ENCODE peak calls at places on chromosomes 12 and 14, in seven cellular contexts. K is CD8-positive, alpha-beta memory T cell; Q is Panc1; C is thoracic aorta; B is neural progenitor cell; V is transverse colon; P is Caco-2. Z is an unnamed sample. For H3K4me1, the result is how much of the 10 kb centered on the place peaks cover.

GRCh38 chr14:91985008-91985407 is 37.5 kb upstream of the FBLN5 start:
- DNase-seq in K (no peak), Q (no peak), C (no peak), B (no peak), V (no peak), P (no peak), Z (no peak)

GRCh38 chr12:66819587-66819986 is 140.7 kb upstream of the GRIP1 start:
- DNase-seq in K (no peak), Q (no peak), C (no peak), B (no peak), V (no peak), P (no peak), Z (no peak)

GRCh38 chr12:47033081-47033480 is 46.3 kb upstream of the PCED1B start:
- DNase-seq in K (no peak), Q (no peak), C (peak), B (no peak), V (peak), P (no peak), Z (no peak)

GRCh38 chr12:58917699-58918334 is 2.5 kb downstream of the LRIG3 start:
- DNase-seq in K (no peak), Q (no peak), C (no peak), B (peak), V (no peak), P (no peak), Z (no peak)

GRCh38 chr12:9113987-9114309 is 1.8 kb downstream of the A2M start:
- DNase-seq in K (no peak), Q (no peak), C (no peak), B (no peak), V (no peak), P (peak), Z (no peak)

GRCh38 chr12:121610239-121611149 is 15.8 kb upstream of the ORAI1 start:
- DNase-seq in K (no peak), Q (no peak), C (no peak), B (peak), V (peak), P (no peak), Z (no peak)

GRCh38 chr14:34029921-34030334 is 79.1 kb upstream of the EGLN3 start:
- DNase-seq in K (no peak), Q (no peak), C (no peak), B (peak), V (peak), P (no peak), Z (no peak)

GRCh38 chr14:31936100-31936499 is 141.0 kb upstream of the ARHGAP5 start:
- DNase-seq in K (no peak), Q (no peak), C (no peak), B (no peak), V (peak), P (peak), Z (no peak)

GRCh38 chr12:22729898-22730443 is 105.0 kb downstream of the ETNK1 start:
- DNase-seq in K (no peak), Q (no peak), C (no peak), B (no peak), V (no peak), P (no peak), Z (no peak)

GRCh38 chr12:19885987-19886804 is 446.9 kb downstream of the AEBP2 start:
- DNase-seq in K (no peak), Q (no peak), C (no peak), B (no peak), V (no peak), P (no peak), Z (no peak)

GRCh38 chr14:80215756-80216581 is 4.7 kb upstream of the DIO2 start:
- DNase-seq in K (no peak), Q (peak), C (no peak), B (peak), V (peak), P (peak), Z (no peak)

GRCh38 chr14:55794655-55795583 is 214.9 kb downstream of the KTN1 start:
- DNase-seq in K (no peak), Q (no peak), C (no peak), B (no peak), V (no peak), P (peak), Z (no peak)

GRCh38 chr14:59360923-59361794 is 104.0 kb downstream of the GPR135 start:
- DNase-seq in K (no peak), Q (no peak), C (no peak), B (no peak), V (peak), P (peak), Z (no peak)

GRCh38 chr14:58789756-58790155 is 152.0 kb downstream of the DACT1 start:
- DNase-seq in K (no peak), Q (no peak), C (no peak), B (no peak), V (no peak), P (no peak), Z (no peak)

GRCh38 chr12:110516995-110517394 is 14.9 kb downstream of the RAD9B start:
- DNase-seq in K (no peak), Q (no peak), C (no peak), B (no peak), V (no peak), P (no peak), Z (no peak)

GRCh38 chr12:88960213-88960878 is 380.1 kb upstream of the KITLG start:
- DNase-seq in K (no peak), Q (no peak), C (no peak), B (no peak), V (no peak), P (no peak), Z (no peak)

GRCh38 chr14:22265319-22266140 is 323.5 kb downstream of the DAD1 start:
- DNase-seq in K (peak), Q (no peak), C (no peak), B (peak), V (no peak), P (peak), Z (no peak)

GRCh38 chr14:53399057-53399456 is 245.9 kb upstream of the DDHD1 start:
- DNase-seq in K (no peak), Q (no peak), C (no peak), B (peak), V (no peak), P (peak), Z (peak)

GRCh38 chr12:6821271-6821673 is 349 bp upstream of the GPR162 start:
- DNase-seq in K (no peak), Q (no peak), C (no peak), B (peak), V (peak), P (peak), Z (no peak)
- H3K4me1 ChIP-seq in K (under half), Q (under half), C (under half), B (half or more), V (under half), P (under half), Z (under half)

GRCh38 chr12:63917477-63917862 is 73.0 kb downstream of the SRGAP1 start:
- DNase-seq in K (no peak), Q (no peak), C (no peak), B (no peak), V (no peak), P (no peak), Z (no peak)

GRCh38 chr12:63916561-63917476 is 72.3 kb downstream of the SRGAP1 start:
- DNase-seq in K (no peak), Q (peak), C (no peak), B (no peak), V (no peak), P (no peak), Z (no peak)

GRCh38 chr12:63918788-63919300 is 74.3 kb downstream of the SRGAP1 start:
- DNase-seq in K (no peak), Q (peak), C (no peak), B (no peak), V (no peak), P (no peak), Z (no peak)

GRCh38 chr12:63919758-63920157 is 75.3 kb downstream of the SRGAP1 start:
- DNase-seq in K (no peak), Q (no peak), C (no peak), B (no peak), V (no peak), P (no peak), Z (no peak)

GRCh38 chr12:63917864-63918742 is 73.6 kb downstream of the SRGAP1 start:
- DNase-seq in K (no peak), Q (peak), C (no peak), B (no peak), V (no peak), P (peak), Z (no peak)
- H3K4me1 ChIP-seq in K (under half), Q (half or more), C (under half), B (under half), V (half or more), P (half or more), Z (under half)

DNA sequence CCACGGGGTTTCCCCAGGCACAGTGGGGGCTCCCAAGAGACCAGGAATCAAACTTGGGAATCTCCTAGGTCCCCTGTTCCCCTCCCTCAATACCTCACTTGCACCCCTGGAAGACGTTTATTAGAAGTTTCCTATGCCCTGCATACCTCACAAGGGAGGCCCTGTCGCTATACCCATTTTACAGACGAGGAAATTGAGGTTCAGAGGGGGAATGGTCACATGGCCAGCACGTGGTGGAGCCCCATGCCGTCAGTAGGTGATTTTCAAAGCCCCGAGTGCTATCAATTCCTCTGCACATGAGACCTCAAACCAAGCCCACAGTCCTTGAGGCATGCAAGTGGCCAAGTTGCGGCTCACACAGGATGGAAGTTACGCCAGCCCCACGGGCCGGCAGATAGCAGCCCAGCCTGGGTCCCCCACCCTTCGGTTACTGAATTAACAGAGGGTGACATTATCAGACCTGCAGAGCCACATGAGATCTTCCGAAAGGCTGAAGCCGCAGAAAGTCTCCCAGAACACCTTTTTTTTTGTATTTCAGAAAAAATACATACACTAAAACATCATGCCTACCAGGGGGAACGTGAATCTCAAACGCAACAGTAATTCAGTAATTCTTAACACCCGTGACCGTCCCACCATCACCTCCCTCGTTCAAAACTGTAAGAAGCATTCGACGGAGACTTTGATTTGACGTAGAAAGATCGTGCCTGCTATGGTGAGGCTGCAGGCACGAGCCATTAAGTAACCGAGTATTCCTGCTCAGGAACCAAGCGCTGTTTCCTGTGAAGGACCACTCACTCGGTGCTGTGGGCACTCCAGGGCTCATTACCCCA is 129.0 kb downstream of the RFLNA start:
- DNase-seq in K (no peak), Q (no peak), C (no peak), B (no peak), V (no peak), P (no peak), Z (no peak)
- H3K4me1 ChIP-seq in K (under half), Q (under half), C (half or more), B (under half), V (under half), P (under half), Z (under half)

GRCh38 chr12:77337327-77337726 is 272.0 kb upstream of the E2F7 start:
- DNase-seq in K (no peak), Q (no peak), C (no peak), B (peak), V (no peak), P (no peak), Z (no peak)
- H3K4me1 ChIP-seq in K (under half), Q (under half), C (under half), B (under half), V (under half), P (under half), Z (under half)

DNA sequence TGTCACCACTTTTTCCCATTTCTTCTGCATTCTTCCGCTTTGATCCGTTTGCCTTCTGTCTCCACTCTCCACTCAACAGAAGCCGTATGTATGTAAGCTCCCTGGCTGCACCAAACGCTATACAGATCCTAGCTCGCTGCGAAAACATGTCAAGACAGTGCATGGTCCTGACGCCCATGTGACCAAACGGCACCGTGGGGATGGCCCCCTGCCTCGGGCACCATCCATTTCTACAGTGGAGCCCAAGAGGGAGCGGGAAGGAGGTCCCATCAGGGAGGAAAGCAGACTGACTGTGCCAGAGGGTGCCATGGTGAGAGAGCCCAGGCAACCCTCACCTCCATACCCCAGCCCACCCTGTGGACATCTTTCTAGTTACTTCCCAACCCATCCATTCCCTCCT is 8.3 kb downstream of the GLI1 start:
- DNase-seq in K (no peak), Q (no peak), C (no peak), B (no peak), V (no peak), P (no peak), Z (no peak)
- H3K4me1 ChIP-seq in K (under half), Q (under half), C (under half), B (under half), V (under half), P (under half), Z (under half)

DNA sequence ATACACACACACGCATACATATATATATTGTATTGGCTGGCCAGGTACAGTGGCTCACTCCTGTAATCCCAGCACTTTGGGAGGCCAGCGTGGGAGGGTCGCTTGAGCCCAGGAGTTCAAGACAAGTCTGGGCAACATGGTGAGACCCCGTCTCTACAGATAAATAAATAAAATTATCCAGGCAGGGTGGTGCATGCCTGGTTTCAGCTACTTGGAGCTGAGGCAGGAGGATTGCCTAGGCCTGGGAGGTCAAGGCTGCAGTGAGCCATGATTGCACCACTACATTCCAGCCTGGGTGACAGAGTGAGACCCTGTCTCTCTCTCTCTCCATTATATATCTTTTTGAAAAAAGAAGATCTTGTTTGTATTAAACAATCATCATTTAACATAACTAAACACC is 4.6 kb upstream of the SYNE3 start:
- DNase-seq in K (no peak), Q (no peak), C (no peak), B (no peak), V (no peak), P (no peak), Z (no peak)
- H3K4me1 ChIP-seq in K (half or more), Q (under half), C (half or more), B (under half), V (under half), P (under half), Z (under half)

DNA sequence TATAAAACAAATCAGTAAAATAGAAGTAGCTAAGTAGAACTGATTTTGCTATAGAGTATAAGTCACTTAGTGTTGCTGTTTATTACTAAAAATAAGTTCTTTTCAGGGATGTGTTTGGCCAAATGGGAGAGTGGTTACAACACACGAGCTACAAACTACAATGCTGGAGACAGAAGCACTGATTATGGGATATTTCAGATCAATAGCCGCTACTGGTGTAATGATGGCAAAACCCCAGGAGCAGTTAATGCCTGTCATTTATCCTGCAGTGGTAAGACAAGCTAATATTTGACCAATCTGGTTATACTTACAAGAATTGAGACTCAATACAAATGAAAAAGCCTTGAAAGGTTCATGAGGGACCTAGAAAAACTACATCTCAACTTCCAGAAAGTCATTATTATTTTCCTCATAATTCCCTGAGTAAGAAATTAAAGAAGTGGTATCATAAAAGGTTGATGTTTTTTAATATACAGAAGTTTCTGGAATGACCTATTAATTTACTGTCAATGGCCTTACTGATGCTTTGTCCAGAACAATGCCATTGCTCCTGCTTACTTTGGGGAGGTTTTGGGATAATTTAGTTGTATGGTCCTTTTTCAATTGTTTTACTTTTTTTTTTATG is 1.9 kb downstream of the LYZ start:
- DNase-seq in K (no peak), Q (no peak), C (no peak), B (no peak), V (no peak), P (no peak), Z (no peak)
- H3K4me1 ChIP-seq in K (under half), Q (under half), C (under half), B (under half), V (under half), P (under half), Z (under half)

GRCh38 chr14:24367506-24368214 is at the start of gene NFATC4:
- DNase-seq in K (peak), Q (no peak), C (peak), B (peak), V (peak), P (peak), Z (peak)

GRCh38 chr14:24368215-24368561 is 204 bp downstream of the NFATC4 start:
- DNase-seq in K (no peak), Q (no peak), C (no peak), B (peak), V (no peak), P (no peak), Z (no peak)

GRCh38 chr14:24368562-24369252 is 723 bp downstream of the NFATC4 start:
- DNase-seq in K (peak), Q (no peak), C (no peak), B (peak), V (peak), P (no peak), Z (no peak)

GRCh38 chr14:24369463-24369862 is 1.5 kb downstream of the NFATC4 start:
- DNase-seq in K (no peak), Q (no peak), C (no peak), B (no peak), V (peak), P (no peak), Z (no peak)

DNA sequence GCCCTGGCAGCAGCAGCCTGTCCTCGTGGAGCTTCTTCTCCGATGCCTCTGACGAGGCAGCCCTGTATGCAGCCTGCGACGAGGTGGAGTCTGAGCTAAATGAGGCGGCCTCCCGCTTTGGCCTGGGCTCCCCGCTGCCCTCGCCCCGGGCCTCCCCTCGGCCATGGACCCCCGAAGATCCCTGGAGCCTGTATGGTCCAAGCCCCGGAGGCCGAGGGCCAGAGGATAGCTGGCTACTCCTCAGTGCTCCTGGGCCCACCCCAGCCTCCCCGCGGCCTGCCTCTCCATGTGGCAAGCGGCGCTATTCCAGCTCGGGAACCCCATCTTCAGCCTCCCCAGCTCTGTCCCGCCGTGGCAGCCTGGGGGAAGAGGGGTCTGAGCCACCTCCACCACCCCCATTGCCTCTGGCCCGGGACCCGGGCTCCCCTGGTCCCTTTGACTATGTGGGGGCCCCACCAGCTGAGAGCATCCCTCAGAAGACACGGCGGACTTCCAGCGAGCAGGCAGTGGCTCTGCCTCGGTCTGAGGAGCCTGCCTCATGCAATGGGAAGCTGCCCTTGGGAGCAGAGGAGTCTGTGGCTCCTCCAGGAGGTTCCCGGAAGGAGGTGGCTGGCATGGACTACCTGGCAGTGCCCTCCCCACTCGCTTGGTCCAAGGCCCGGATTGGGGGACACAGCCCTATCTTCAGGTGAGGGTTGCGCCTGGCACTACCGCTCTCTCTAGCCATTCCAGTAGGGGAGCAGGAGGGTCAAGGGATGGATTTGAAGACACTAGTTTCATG is 2.1 kb downstream of the NFATC4 start:
- DNase-seq in K (no peak), Q (no peak), C (no peak), B (no peak), V (no peak), P (no peak), Z (no peak)
- H3K4me1 ChIP-seq in K (under half), Q (under half), C (under half), B (under half), V (under half), P (under half), Z (under half)

DNA sequence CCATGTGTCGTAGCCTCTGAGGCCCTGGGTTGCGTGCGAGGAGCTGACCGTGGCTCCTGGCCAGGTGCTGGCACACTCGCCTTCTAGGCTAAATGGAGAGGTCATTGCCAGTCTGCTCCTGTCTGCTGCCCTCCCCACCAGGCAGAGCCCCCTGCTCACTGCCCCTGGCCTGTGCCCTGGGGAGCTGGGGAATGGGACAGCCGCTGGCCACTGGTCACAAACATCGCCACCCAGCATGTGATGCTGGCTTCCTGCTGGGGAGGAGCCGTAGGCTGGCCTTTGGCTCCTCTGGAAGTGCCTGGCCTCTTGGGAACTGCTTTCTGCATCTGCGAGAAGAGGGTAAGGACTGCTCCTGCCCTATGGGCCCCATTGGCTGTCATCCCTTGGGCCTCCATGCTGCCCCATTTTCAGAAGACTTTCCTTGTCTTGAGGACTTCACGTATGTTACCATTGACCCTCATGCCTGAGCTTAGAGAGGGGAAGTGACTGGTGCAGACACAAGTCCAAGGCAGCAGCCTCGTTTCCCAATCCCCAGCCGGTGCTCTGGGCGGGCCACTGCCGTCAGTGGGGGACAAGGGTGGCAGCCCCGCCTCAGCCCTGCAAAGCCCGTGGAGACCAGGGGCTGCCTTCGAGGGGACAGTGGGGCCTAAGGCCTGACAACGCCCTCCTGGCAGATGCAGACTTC is 2.0 kb upstream of the TNFAIP2 start:
- DNase-seq in K (no peak), Q (no peak), C (no peak), B (no peak), V (peak), P (no peak), Z (no peak)
- H3K4me1 ChIP-seq in K (under half), Q (under half), C (under half), B (under half), V (under half), P (under half), Z (under half)

Z was measured in iPS DF 6.9.